ENCODE peak calls at places on chromosome 17, in four cellular contexts. B is cardiac fibroblast, D is Peyer's patch, O is AG04450. Z is an unnamed sample.

GRCh38 chr17:70060415-70060814 is 14.6 kb upstream of the KCNJ16 start:
- DNase-seq in B (no peak), D (no peak), O (peak; percentile 10), Z (no peak)

GRCh38 chr17:82775033-82775823 is 23.4 kb downstream of the TBCD start:
- DNase-seq in B (peak; percentile 49), D (peak; percentile 58), O (no peak), Z (peak; percentile 42)

GRCh38 chr17:40322417-40323315 is 13.7 kb downstream of the RARA start:
- DNase-seq in D (peak; percentile 93), B (peak; percentile 92), O (no peak), Z (peak; percentile 83)

GRCh38 chr17:30520436-30520835 is 43.2 kb downstream of the GOSR1 start:
- DNase-seq in D (no peak), O (peak; percentile 4), B (peak; percentile 82), Z (no peak)

GRCh38 chr17:79949646-79950292 is 85.9 kb downstream of the TBC1D16 start:
- DNase-seq in B (no peak), D (no peak), O (no peak), Z (no peak)

GRCh38 chr17:7845359-7846062 is 9.4 kb upstream of the TMEM88 start:
- DNase-seq in D (no peak), O (no peak), B (no peak), Z (no peak)

GRCh38 chr17:44827863-44828262 is 2.2 kb downstream of the GJC1 start:
- DNase-seq in D (no peak), B (peak; percentile 31), O (no peak), Z (no peak)

GRCh38 chr17:82896071-82897000 is 56.5 kb upstream of the ZNF750 start:
- DNase-seq in D (no peak), O (no peak), B (no peak), Z (no peak)

GRCh38 chr17:28381141-28381825 is 9.8 kb downstream of the SARM1 start:
- DNase-seq in O (no peak), B (no peak), D (no peak), Z (no peak)

GRCh38 chr17:9195961-9196668 is 174.8 kb downstream of the NTN1 start:
- DNase-seq in O (no peak), B (no peak), D (no peak), Z (no peak)

GRCh38 chr17:7997186-7997585 is 5.2 kb upstream of the GUCY2D start:
- DNase-seq in O (no peak), B (peak; percentile 56), D (peak; percentile 26), Z (no peak)

GRCh38 chr17:3770471-3770870 is 30.5 kb downstream of the ITGAE start:
- DNase-seq in O (no peak), D (peak; percentile 83), B (no peak), Z (peak; percentile 28)

GRCh38 chr17:50359005-50359699 is 13.2 kb downstream of the XYLT2 start:
- DNase-seq in B (no peak), O (no peak), D (no peak), Z (no peak)

GRCh38 chr17:17493249-17493985 is 2.8 kb downstream of the RASD1 start:
- DNase-seq in B (peak; percentile 36), D (no peak), O (no peak), Z (no peak)

GRCh38 chr17:44361292-44362055 is 2.2 kb downstream of the FAM171A2 start:
- DNase-seq in D (no peak), B (no peak), O (no peak), Z (no peak)

GRCh38 chr17:78859051-78859450 is 18.4 kb upstream of the USP36 start:
- DNase-seq in D (no peak), B (no peak), O (no peak), Z (no peak)

GRCh38 chr17:49132699-49133364 is at the start of gene B4GALNT2:
- DNase-seq in O (no peak), B (no peak), D (no peak), Z (no peak)

GRCh38 chr17:31248986-31249385 is 48.1 kb downstream of the OMG start:
- DNase-seq in O (peak; percentile 21), D (no peak), B (peak; percentile 81), Z (no peak)

GRCh38 chr17:31357831-31358400 is 33.6 kb upstream of the RAB11FIP4 start:
- DNase-seq in B (peak; percentile 11), D (no peak), O (no peak), Z (no peak)

GRCh38 chr17:11996722-11997146 is 541 bp downstream of the ZNF18 start:
- DNase-seq in B (peak; percentile 50), O (no peak), D (peak; percentile 65), Z (no peak)

GRCh38 chr17:1590747-1591473 is 28.3 kb upstream of the PITPNA start:
- DNase-seq in B (no peak), O (no peak), D (no peak), Z (no peak)

GRCh38 chr17:55420776-55421178 is 858 bp downstream of the MMD start:
- DNase-seq in D (peak; percentile 56), B (no peak), O (no peak), Z (peak; percentile 50)

GRCh38 chr17:66040402-66040801 is 151.5 kb downstream of the CEP112 start:
- DNase-seq in D (no peak), B (no peak), O (no peak), Z (no peak)

GRCh38 chr17:31877341-31877740 is 18.3 kb upstream of the COPRS start:
- DNase-seq in B (no peak), O (no peak), D (no peak), Z (no peak)

GRCh38 chr17:493666-494065 is 141.1 kb upstream of the RPH3AL start:
- DNase-seq in D (no peak), O (no peak), B (no peak), Z (no peak)

GRCh38 chr17:3647769-3648540 is 11.4 kb downstream of the CTNS start:
- DNase-seq in O (no peak), B (peak; percentile 67), D (peak; percentile 28), Z (no peak)

GRCh38 chr17:40699880-40700279 is 3.7 kb downstream of the KRT24 start:
- DNase-seq in D (no peak), B (no peak), O (no peak), Z (no peak)

GRCh38 chr17:78329263-78330059 is 30.4 kb downstream of the SOCS3 start:
- DNase-seq in O (no peak), D (no peak), B (peak; percentile 83), Z (no peak)

GRCh38 chr17:36703860-36704266 is 102.5 kb downstream of the MRM1 start:
- DNase-seq in B (peak; percentile 20), D (no peak), O (no peak), Z (peak; percentile 30)

GRCh38 chr17:36707904-36708303 is 106.5 kb downstream of the MRM1 start:
- DNase-seq in B (no peak), D (no peak), O (no peak), Z (no peak)

GRCh38 chr17:36705651-36706436 is 104.5 kb downstream of the MRM1 start:
- DNase-seq in B (peak; percentile 54), O (no peak), D (peak; percentile 27), Z (no peak)

GRCh38 chr17:36706437-36706731 is 105.0 kb downstream of the MRM1 start:
- DNase-seq in D (no peak), O (no peak), B (no peak), Z (no peak)
- TF ChIP-seq CTCF in D (no peak), O (no peak), B (no peak), Z (no peak)

DNA sequence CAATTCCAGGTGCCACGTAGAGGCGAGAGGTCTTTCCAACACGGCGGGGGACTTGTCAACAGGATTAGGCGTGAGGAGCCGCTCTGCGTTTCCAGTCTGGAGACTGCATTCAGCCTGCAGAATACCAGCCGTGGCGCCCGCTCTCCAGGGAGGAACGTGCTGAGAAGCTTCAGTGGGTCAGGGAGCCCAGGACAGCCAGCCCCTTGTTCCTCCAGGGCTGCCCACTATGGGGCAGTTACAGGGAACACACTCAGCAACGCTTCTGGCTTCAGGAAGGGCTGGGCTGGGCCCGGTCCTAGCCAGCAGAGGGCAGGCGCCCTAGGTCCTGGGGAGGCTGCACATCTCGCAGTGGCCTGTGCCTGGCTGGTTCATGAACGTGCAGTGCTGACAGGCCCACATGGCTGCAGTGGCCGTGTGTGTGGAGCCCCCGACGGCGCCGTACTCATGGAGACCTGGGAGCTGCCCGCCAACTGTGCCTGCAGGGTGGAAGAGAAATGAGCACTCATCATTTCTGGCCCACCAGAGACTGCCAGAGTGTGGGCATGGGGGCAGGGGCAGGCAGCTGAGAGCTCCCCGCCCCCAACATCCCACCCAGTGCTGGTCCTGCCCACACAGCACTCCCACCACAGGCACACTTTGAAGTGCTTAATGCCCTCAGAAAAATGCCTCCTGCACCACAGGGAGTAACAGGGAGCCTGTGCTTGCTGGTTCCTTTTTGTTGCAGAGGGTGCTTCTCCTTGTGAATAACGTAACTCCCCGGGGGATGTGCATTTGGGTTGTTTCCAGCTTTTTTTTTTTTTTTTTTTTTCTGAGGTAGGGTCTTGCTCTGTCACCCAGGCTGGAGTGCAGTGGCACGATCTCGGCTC is 7.0 kb upstream of the FAAP100 start:
- DNase-seq in D (no peak), O (no peak), B (peak; percentile 20), Z (no peak)
- TF ChIP-seq CTCF in D (no peak), O (peak; percentile 25), B (peak; percentile 39), Z (no peak)

DNA sequence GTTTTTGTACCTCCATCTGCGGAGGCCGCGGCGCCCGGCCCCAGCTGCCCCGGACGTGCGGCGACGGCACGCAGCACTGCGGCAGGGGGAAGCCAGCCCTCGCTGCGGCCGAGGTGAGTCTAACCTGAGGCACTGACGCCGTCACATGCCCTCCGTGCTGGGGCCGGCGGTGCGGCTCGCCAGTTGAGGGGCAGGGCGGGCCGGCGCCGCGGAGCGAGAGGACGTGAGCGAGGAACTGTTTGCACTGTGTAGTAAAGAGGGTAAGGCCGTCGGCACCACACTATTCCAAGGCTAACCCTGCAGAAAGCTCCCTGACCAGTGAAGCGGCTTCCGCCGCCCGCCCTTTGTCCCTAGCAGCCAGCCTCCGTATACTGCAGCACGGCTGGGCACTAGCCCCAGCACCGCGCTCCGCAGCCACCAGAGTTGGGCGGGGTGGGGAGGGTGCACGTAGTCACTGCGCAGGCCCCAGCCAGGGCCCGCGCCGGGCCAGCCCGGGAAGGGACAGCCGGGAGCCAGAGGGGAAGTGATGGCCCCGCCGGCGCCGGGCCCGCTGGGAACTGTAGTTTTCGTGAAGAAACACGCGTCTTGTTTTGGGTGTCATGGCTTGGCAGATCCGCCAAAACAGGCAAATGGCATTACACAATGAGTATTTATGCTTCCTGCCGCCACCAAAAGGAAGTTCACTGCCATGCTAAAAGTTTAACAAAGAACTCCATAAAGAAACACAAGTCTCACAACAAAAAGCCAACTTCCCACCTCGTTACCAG is 580 bp upstream of the KANSL1 start:
- DNase-seq in B (peak; percentile 98), D (peak; percentile 92), O (peak; percentile 70), Z (peak; percentile 89)
- TF ChIP-seq CTCF in B (peak; percentile 15), D (peak; percentile 1), O (no peak), Z (no peak)

GRCh38 chr17:43360739-43361498 is 37.9 kb upstream of the ARL4D start:
- DNase-seq in O (peak; percentile 98), D (peak; percentile 90), B (peak; percentile 100), Z (peak; percentile 65)
- TF ChIP-seq CTCF in O (no peak), D (no peak), B (no peak), Z (no peak)

DNA sequence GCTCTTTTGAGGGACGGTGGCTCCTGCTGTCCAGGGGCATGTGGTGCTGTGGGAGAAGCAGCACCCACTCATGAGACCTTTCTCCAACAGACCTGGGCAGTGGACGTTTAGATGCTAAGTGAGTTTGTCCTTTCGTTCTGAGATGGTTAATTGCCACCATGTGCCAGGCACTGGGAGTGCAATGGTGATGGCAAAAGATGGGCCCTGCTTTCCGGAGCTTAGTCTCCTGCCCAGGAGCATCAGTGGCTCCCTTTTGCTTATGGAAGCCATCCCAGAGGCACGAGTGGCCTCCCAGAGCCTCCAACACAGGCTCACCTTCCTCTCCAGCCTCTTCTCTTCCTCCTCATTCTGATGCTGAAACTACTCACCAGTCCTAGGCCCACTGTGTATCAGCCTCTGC is 28.4 kb downstream of the CASKIN2 start:
- DNase-seq in D (no peak), O (no peak), B (no peak), Z (no peak)
- TF ChIP-seq CTCF in D (no peak), O (no peak), B (no peak), Z (no peak)

GRCh38 chr17:42096360-42097111 is 1.7 kb downstream of the ZNF385C start:
- DNase-seq in B (no peak), D (no peak), O (no peak), Z (no peak)
- TF ChIP-seq CTCF in B (no peak), D (no peak), O (no peak), Z (no peak)

Z was measured in activated B cell treated with CpG ODN at 0.5 μM for 24 hours.